ENCODE peak calls at places on chromosomes 5 and 9, in four cellular contexts. One of them, this sample, is unnamed.

GRCh38 chr5:9545959-9546851 is at the start of gene SEMA5A:
- DNase-seq in OCI-LY7: no peak
- DNase-seq in cardiac muscle cell: peak
- DNase-seq in mesothelial cell of epicardium: peak
- DNase-seq in this sample: peak

GRCh38 chr5:398475-399295 is 44.3 kb upstream of the EXOC3 start:
- DNase-seq in OCI-LY7: no peak
- DNase-seq in cardiac muscle cell: no peak
- DNase-seq in mesothelial cell of epicardium: peak
- DNase-seq in this sample: no peak

GRCh38 chr5:1140188-1140817 is 28.4 kb upstream of the SLC12A7 start:
- DNase-seq in OCI-LY7: peak
- DNase-seq in cardiac muscle cell: peak
- DNase-seq in mesothelial cell of epicardium: peak
- DNase-seq in this sample: peak

GRCh38 chr5:8769631-8770030 is 776.2 kb downstream of the SEMA5A start:
- DNase-seq in OCI-LY7: no peak
- DNase-seq in cardiac muscle cell: no peak
- DNase-seq in mesothelial cell of epicardium: no peak
- DNase-seq in this sample: no peak

GRCh38 chr9:112112519-112112918 is 62.6 kb downstream of the SUSD1 start:
- DNase-seq in OCI-LY7: no peak
- DNase-seq in cardiac muscle cell: peak
- DNase-seq in mesothelial cell of epicardium: no peak
- DNase-seq in this sample: no peak

GRCh38 chr5:138967806-138968448 is 92.8 kb upstream of the LRRTM2 start:
- DNase-seq in OCI-LY7: no peak
- DNase-seq in cardiac muscle cell: no peak
- DNase-seq in mesothelial cell of epicardium: no peak
- DNase-seq in this sample: no peak

GRCh38 chr9:70125621-70126020 is 82.0 kb downstream of the MAMDC2 start:
- DNase-seq in OCI-LY7: no peak
- DNase-seq in cardiac muscle cell: no peak
- DNase-seq in mesothelial cell of epicardium: no peak
- DNase-seq in this sample: no peak

GRCh38 chr9:12702160-12702758 is 9.1 kb downstream of the TYRP1 start:
- DNase-seq in OCI-LY7: no peak
- DNase-seq in cardiac muscle cell: peak
- DNase-seq in mesothelial cell of epicardium: peak
- DNase-seq in this sample: no peak

GRCh38 chr5:30113542-30113941 is 1079.9 kb upstream of the CDH6 start:
- DNase-seq in OCI-LY7: no peak
- DNase-seq in cardiac muscle cell: peak
- DNase-seq in mesothelial cell of epicardium: no peak
- DNase-seq in this sample: no peak

GRCh38 chr9:115593587-115594091 is 475.7 kb upstream of the TNC start:
- DNase-seq in OCI-LY7: peak
- DNase-seq in cardiac muscle cell: peak
- DNase-seq in mesothelial cell of epicardium: no peak
- DNase-seq in this sample: peak

GRCh38 chr5:113663879-113664278 is 150.4 kb downstream of the YTHDC2 start:
- DNase-seq in OCI-LY7: peak
- DNase-seq in cardiac muscle cell: peak
- DNase-seq in mesothelial cell of epicardium: no peak
- DNase-seq in this sample: peak

GRCh38 chr5:180366303-180366702 is 13.2 kb upstream of the GFPT2 start:
- DNase-seq in OCI-LY7: no peak
- DNase-seq in cardiac muscle cell: no peak
- DNase-seq in mesothelial cell of epicardium: no peak
- DNase-seq in this sample: no peak

GRCh38 chr5:59317023-59317771 is 576.3 kb downstream of the PDE4D start:
- DNase-seq in OCI-LY7: no peak
- DNase-seq in cardiac muscle cell: peak
- DNase-seq in mesothelial cell of epicardium: no peak
- DNase-seq in this sample: no peak

GRCh38 chr5:140402258-140403074 is 833 bp downstream of the ANKHD1 start:
- DNase-seq in OCI-LY7: peak
- DNase-seq in cardiac muscle cell: peak
- DNase-seq in mesothelial cell of epicardium: peak
- DNase-seq in this sample: peak

GRCh38 chr9:133429641-133430161 is 7.5 kb downstream of the ADAMTS13 start:
- DNase-seq in OCI-LY7: no peak
- DNase-seq in cardiac muscle cell: peak
- DNase-seq in mesothelial cell of epicardium: peak
- DNase-seq in this sample: peak

GRCh38 chr9:113616716-113617496 is 153.4 kb downstream of the RGS3 start:
- DNase-seq in OCI-LY7: no peak
- DNase-seq in cardiac muscle cell: no peak
- DNase-seq in mesothelial cell of epicardium: no peak
- DNase-seq in this sample: no peak

GRCh38 chr5:151889614-151890013 is 35.0 kb downstream of the GLRA1 start:
- DNase-seq in OCI-LY7: no peak
- DNase-seq in cardiac muscle cell: no peak
- DNase-seq in mesothelial cell of epicardium: no peak
- DNase-seq in this sample: no peak

GRCh38 chr5:66861402-66861801 is 265.2 kb downstream of the MAST4 start:
- DNase-seq in OCI-LY7: no peak
- DNase-seq in cardiac muscle cell: no peak
- DNase-seq in mesothelial cell of epicardium: no peak
- DNase-seq in this sample: no peak

GRCh38 chr5:81750308-81751008 is 439 bp downstream of the SSBP2 start:
- DNase-seq in OCI-LY7: peak
- DNase-seq in cardiac muscle cell: no peak
- DNase-seq in mesothelial cell of epicardium: no peak
- DNase-seq in this sample: peak

GRCh38 chr5:93503598-93504067 is 77.4 kb downstream of the NR2F1-AS1 start:
- DNase-seq in OCI-LY7: no peak
- DNase-seq in cardiac muscle cell: peak
- DNase-seq in mesothelial cell of epicardium: no peak
- DNase-seq in this sample: no peak

GRCh38 chr5:154368041-154368800 is 77.6 kb upstream of the SAP30L start:
- DNase-seq in OCI-LY7: no peak
- DNase-seq in cardiac muscle cell: peak
- DNase-seq in mesothelial cell of epicardium: no peak
- DNase-seq in this sample: no peak

GRCh38 chr5:110865400-110866094 is 126.7 kb downstream of the SLC25A46 start:
- DNase-seq in OCI-LY7: peak
- DNase-seq in cardiac muscle cell: peak
- DNase-seq in mesothelial cell of epicardium: no peak
- DNase-seq in this sample: peak

GRCh38 chr5:180159756-180160155 is 49.3 kb downstream of the RASGEF1C start:
- DNase-seq in OCI-LY7: no peak
- DNase-seq in cardiac muscle cell: peak
- DNase-seq in mesothelial cell of epicardium: no peak
- DNase-seq in this sample: peak

GRCh38 chr9:104779946-104780539 is 16.1 kb downstream of the NIPSNAP3B start:
- DNase-seq in OCI-LY7: no peak
- DNase-seq in cardiac muscle cell: no peak
- DNase-seq in mesothelial cell of epicardium: no peak
- DNase-seq in this sample: no peak

GRCh38 chr9:104783588-104783987 is 19.7 kb downstream of the NIPSNAP3B start:
- DNase-seq in OCI-LY7: no peak
- DNase-seq in cardiac muscle cell: no peak
- DNase-seq in mesothelial cell of epicardium: no peak
- DNase-seq in this sample: no peak

GRCh38 chr9:104779334-104779733 is 15.4 kb downstream of the NIPSNAP3B start:
- DNase-seq in OCI-LY7: no peak
- DNase-seq in cardiac muscle cell: no peak
- DNase-seq in mesothelial cell of epicardium: no peak
- DNase-seq in this sample: no peak

GRCh38 chr9:104778802-104779201 is 14.9 kb downstream of the NIPSNAP3B start:
- DNase-seq in OCI-LY7: no peak
- DNase-seq in cardiac muscle cell: no peak
- DNase-seq in mesothelial cell of epicardium: no peak
- DNase-seq in this sample: no peak

GRCh38 chr9:104780796-104781395 is 17.0 kb downstream of the NIPSNAP3B start:
- DNase-seq in OCI-LY7: peak
- DNase-seq in cardiac muscle cell: peak
- DNase-seq in mesothelial cell of epicardium: no peak
- DNase-seq in this sample: peak
- TF ChIP-seq CTCF in OCI-LY7: peak
- TF ChIP-seq CTCF in cardiac muscle cell: peak
- TF ChIP-seq CTCF in mesothelial cell of epicardium: no peak
- TF ChIP-seq CTCF in this sample: peak

GRCh38 chr9:120902286-120902685 is 24.3 kb downstream of the TRAF1 start:
- DNase-seq in OCI-LY7: peak
- DNase-seq in cardiac muscle cell: no peak
- DNase-seq in mesothelial cell of epicardium: no peak
- DNase-seq in this sample: no peak

GRCh38 chr9:120905794-120906248 is 20.8 kb downstream of the TRAF1 start:
- DNase-seq in OCI-LY7: peak
- DNase-seq in cardiac muscle cell: no peak
- DNase-seq in mesothelial cell of epicardium: no peak
- DNase-seq in this sample: no peak

GRCh38 chr9:120904061-120904998 is 22.3 kb downstream of the TRAF1 start:
- DNase-seq in OCI-LY7: peak
- DNase-seq in cardiac muscle cell: no peak
- DNase-seq in mesothelial cell of epicardium: no peak
- DNase-seq in this sample: no peak

GRCh38 chr9:120902824-120903608 is 23.6 kb downstream of the TRAF1 start:
- DNase-seq in OCI-LY7: peak
- DNase-seq in cardiac muscle cell: no peak
- DNase-seq in mesothelial cell of epicardium: no peak
- DNase-seq in this sample: no peak

GRCh38 chr9:120904999-120905793 is 21.4 kb downstream of the TRAF1 start:
- DNase-seq in OCI-LY7: peak
- DNase-seq in cardiac muscle cell: no peak
- DNase-seq in mesothelial cell of epicardium: no peak
- DNase-seq in this sample: no peak
- TF ChIP-seq CTCF in OCI-LY7: no peak
- TF ChIP-seq CTCF in cardiac muscle cell: no peak
- TF ChIP-seq CTCF in mesothelial cell of epicardium: no peak
- TF ChIP-seq CTCF in this sample: no peak

DNA sequence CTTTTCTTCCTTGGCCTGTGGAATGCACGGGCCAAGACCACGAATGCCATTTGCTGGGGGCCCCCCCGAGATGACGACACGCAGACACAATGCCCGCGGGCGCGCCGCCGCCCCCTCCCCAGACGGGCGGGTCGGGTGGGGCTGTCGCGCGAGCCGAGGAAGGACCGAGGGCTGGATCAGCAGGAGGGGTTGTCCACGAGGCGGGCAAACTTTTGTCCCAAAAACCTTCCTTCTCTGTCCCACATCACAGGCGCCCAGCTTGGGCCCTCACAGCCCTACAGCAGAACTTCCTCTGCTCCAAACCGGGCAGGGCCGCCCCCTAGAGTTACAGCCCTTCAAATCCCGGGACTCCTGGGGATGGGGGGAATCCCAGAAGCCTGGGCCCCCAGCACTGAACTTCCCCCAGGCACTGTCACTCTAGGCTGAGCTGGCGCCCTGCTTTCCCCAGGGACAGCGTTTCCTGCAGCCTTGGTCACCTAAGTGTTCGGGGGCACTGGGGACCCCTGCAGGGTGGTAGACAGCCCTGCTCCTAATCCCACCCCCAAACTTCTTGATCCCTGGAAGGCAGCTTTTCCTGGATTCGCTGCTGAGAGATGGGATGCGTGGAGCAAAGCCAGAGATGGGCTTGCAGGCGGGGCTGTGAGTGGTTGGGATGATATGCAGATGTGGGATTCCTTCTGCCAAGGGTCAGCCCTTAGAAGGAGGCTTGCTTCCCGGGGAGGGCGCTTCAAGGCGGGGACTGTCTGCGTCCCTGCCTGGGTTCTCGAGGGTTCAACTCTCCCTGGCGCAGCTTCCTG is 980 bp downstream of the COL5A1 start:
- DNase-seq in OCI-LY7: no peak
- DNase-seq in cardiac muscle cell: peak
- DNase-seq in mesothelial cell of epicardium: peak
- DNase-seq in this sample: no peak
- TF ChIP-seq CTCF in OCI-LY7: no peak
- TF ChIP-seq CTCF in cardiac muscle cell: peak
- TF ChIP-seq CTCF in mesothelial cell of epicardium: no peak
- TF ChIP-seq CTCF in this sample: no peak

GRCh38 chr9:21316860-21317259 is 11.7 kb upstream of the IFNA5 start:
- DNase-seq in OCI-LY7: no peak
- DNase-seq in cardiac muscle cell: no peak
- DNase-seq in mesothelial cell of epicardium: no peak
- DNase-seq in this sample: no peak
- TF ChIP-seq CTCF in OCI-LY7: peak
- TF ChIP-seq CTCF in cardiac muscle cell: no peak
- TF ChIP-seq CTCF in mesothelial cell of epicardium: no peak
- TF ChIP-seq CTCF in this sample: no peak

GRCh38 chr5:157475432-157475831 is 15.4 kb downstream of the NIPAL4 start:
- DNase-seq in OCI-LY7: no peak
- DNase-seq in cardiac muscle cell: no peak
- DNase-seq in mesothelial cell of epicardium: no peak
- DNase-seq in this sample: no peak

GRCh38 chr5:157470616-157471015 is 10.6 kb downstream of the NIPAL4 start:
- DNase-seq in OCI-LY7: no peak
- DNase-seq in cardiac muscle cell: no peak
- DNase-seq in mesothelial cell of epicardium: no peak
- DNase-seq in this sample: no peak

GRCh38 chr5:157471709-157472108 is 11.7 kb downstream of the NIPAL4 start:
- DNase-seq in OCI-LY7: peak
- DNase-seq in cardiac muscle cell: peak
- DNase-seq in mesothelial cell of epicardium: no peak
- DNase-seq in this sample: no peak

GRCh38 chr5:157476699-157477408 is 16.8 kb downstream of the NIPAL4 start:
- DNase-seq in OCI-LY7: peak
- DNase-seq in cardiac muscle cell: peak
- DNase-seq in mesothelial cell of epicardium: no peak
- DNase-seq in this sample: peak

DNA sequence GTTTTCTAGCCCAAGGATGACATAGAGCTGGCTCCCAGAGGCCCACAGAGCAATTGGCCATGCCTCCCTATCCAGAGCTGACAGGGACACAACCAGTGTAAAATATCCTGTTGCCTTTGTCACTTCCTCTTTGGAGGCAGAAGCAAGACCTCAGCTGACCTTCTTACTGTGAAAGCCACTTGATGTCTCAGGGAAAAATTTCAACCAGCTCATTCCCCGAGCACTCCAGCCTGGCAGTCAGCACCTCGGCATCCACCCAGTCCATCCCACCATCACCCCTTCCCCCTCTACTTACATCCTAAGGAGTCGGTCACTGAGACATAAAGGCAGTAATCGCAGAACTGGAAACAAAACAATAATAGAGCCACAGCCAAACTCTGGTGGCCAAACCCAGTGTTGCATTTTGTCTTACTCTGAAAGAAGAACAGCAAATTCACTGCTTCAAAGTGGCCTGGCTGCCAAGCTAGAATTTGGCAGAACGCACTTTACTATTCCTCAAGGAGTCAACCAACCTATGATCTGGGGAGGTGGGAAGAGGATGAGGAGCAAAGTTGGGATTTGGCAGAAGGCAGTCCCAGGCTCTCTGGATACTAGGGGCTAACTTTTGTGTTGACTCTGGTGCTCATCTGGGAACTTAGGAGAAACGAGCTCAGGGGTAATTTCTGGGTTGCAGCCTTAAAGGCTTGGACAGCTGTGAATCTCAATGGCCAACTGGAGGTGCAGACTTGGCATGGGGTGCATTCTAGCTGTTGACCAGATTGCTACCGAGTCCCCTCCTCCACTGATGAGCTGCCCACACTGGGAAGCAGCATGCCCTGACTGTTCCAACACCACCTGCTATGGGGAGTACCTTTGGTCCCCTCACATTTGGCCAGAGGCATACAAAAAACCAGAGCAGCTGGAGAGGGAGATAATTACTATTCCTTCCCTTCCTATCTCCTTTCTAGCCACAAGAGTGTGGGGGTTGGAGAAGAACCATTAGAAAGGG is 13.7 kb downstream of the NIPAL4 start:
- DNase-seq in OCI-LY7: no peak
- DNase-seq in cardiac muscle cell: no peak
- DNase-seq in mesothelial cell of epicardium: no peak
- DNase-seq in this sample: no peak
- TF ChIP-seq CTCF in OCI-LY7: no peak
- TF ChIP-seq CTCF in cardiac muscle cell: no peak
- TF ChIP-seq CTCF in mesothelial cell of epicardium: no peak
- TF ChIP-seq CTCF in this sample: no peak

This sample was measured in GM13976.